ENCODE peak calls at places on chromosomes 5 and 9, in six cellular contexts. Y is stimulated activated CD4-positive, alpha-beta T cell treated with anti-CD3 and anti-CD28 coated beads, Interleukin-4, amount 100 ng/mL, for 48 hours; K is iPS DF 19.7; P is left colon; M is occipital lobe; V is naive thymus-derived CD8-positive, alpha-beta T cell. J is an unnamed sample.

GRCh38 chr5:141338538-141339306 is at the start of gene PCDHGA2:
- DNase-seq in Y (no peak), K (no peak), P (no peak), M (no peak), V (no peak), J (no peak)

GRCh38 chr5:95114902-95115301 is 170.0 kb downstream of the MCTP1 start:
- DNase-seq in Y (no peak), K (no peak), P (no peak), M (no peak), V (no peak), J (no peak)

GRCh38 chr9:110626109-110626829 is 42.3 kb upstream of the MUSK start:
- DNase-seq in Y (no peak), K (no peak), P (no peak), M (no peak), V (no peak), J (no peak)

GRCh38 chr5:127280494-127281220 is 9.9 kb upstream of the MEGF10 start:
- DNase-seq in Y (no peak), K (no peak), P (no peak), M (no peak), V (no peak), J (no peak)

GRCh38 chr5:42586625-42587024 is 163.4 kb downstream of the GHR start:
- DNase-seq in Y (no peak), K (no peak), P (peak), M (no peak), V (no peak), J (no peak)

GRCh38 chr9:32292611-32293010 is 91.8 kb upstream of the ACO1 start:
- DNase-seq in Y (no peak), K (no peak), P (no peak), M (no peak), V (no peak), J (no peak)

GRCh38 chr9:129640086-129640870 is 1.7 kb downstream of the ASB6 start:
- DNase-seq in Y (no peak), K (no peak), P (no peak), M (no peak), V (no peak), J (no peak)

GRCh38 chr5:122447941-122448340 is 135.9 kb downstream of the SNCAIP start:
- DNase-seq in Y (no peak), K (no peak), P (no peak), M (no peak), V (no peak), J (no peak)